ENCODE peak calls at places on chromosomes 2 and 18, in five cellular contexts. G is kidney; X is tibial artery; V is CD8-positive, alpha-beta T cell; W is cardiac muscle cell. E is an unnamed sample.

GRCh38 chr2:217090024-217090473 is 230.2 kb upstream of the TNP1 start:
- DNase-seq in G (no peak), X (no peak), V (no peak), W (no peak), E (peak; percentile 54)

GRCh38 chr2:119282966-119283511 is 59.4 kb downstream of the STEAP3 start:
- DNase-seq in G (no peak), X (no peak), V (no peak), W (no peak), E (peak; percentile 8)

GRCh38 chr2:28516950-28517349 is 21.1 kb downstream of the PLB1 start:
- DNase-seq in G (no peak), X (no peak), V (no peak), W (no peak), E (no peak)

GRCh38 chr18:63559567-63560491 is 17.7 kb downstream of the SERPINB12 start:
- DNase-seq in G (no peak), X (no peak), V (no peak), W (no peak), E (no peak)

GRCh38 chr2:173523497-173523896 is 168.8 kb downstream of the CDCA7 start:
- DNase-seq in G (no peak), X (no peak), V (no peak), W (peak; percentile 71), E (no peak)

GRCh38 chr2:159249955-159250723 is 36.4 kb downstream of the WDSUB1 start:
- DNase-seq in G (no peak), X (peak; percentile 87), V (no peak), W (no peak), E (peak; percentile 33)

GRCh38 chr2:69242651-69243051 is 144.4 kb downstream of the GFPT1 start:
- DNase-seq in G (no peak), X (no peak), V (no peak), W (no peak), E (no peak)

GRCh38 chr18:24773101-24773500 is 312.7 kb downstream of the HRH4 start:
- DNase-seq in G (no peak), X (no peak), V (no peak), W (no peak), E (no peak)

GRCh38 chr2:159922563-159922962 is 124.6 kb upstream of the CD302 start:
- DNase-seq in G (no peak), X (no peak), V (no peak), W (no peak), E (peak; percentile 46)

GRCh38 chr2:188813846-188814245 is 160.3 kb upstream of the COL3A1 start:
- DNase-seq in G (no peak), X (no peak), V (no peak), W (no peak), E (no peak)

GRCh38 chr2:240644859-240645301 is 19.6 kb downstream of the GPR35 start:
- DNase-seq in G (no peak), X (peak; percentile 58), V (no peak), W (no peak), E (peak; percentile 15)

GRCh38 chr2:134401081-134401497 is 147.2 kb downstream of the MGAT5 start:
- DNase-seq in G (no peak), X (peak; percentile 74), V (no peak), W (no peak), E (no peak)

GRCh38 chr2:203396667-203397066 is 68.5 kb downstream of the ABI2 start:
- DNase-seq in G (no peak), X (no peak), V (no peak), W (peak; percentile 7), E (no peak)

GRCh38 chr2:70192516-70192915 is 1.7 kb upstream of the C2orf42 start:
- DNase-seq in G (no peak), X (no peak), V (no peak), W (no peak), E (no peak)

GRCh38 chr18:26547302-26548143 is 830 bp downstream of the KCTD1 start:
- DNase-seq in G (peak; percentile 90), X (peak; percentile 76), V (peak; percentile 22), W (peak; percentile 86), E (peak; percentile 85)
- TF ChIP-seq CTCF in G (peak; percentile 40), X (peak; percentile 33), V (no peak), W (peak; percentile 61), E (peak; percentile 57)

GRCh38 chr2:60439219-60439974 is 114.1 kb downstream of the BCL11A start:
- DNase-seq in G (peak; percentile 78), X (no peak), V (no peak), W (peak; percentile 37), E (peak; percentile 89)
- TF ChIP-seq CTCF in G (peak; percentile 8), X (no peak), V (no peak), W (peak; percentile 57), E (peak; percentile 63)

DNA sequence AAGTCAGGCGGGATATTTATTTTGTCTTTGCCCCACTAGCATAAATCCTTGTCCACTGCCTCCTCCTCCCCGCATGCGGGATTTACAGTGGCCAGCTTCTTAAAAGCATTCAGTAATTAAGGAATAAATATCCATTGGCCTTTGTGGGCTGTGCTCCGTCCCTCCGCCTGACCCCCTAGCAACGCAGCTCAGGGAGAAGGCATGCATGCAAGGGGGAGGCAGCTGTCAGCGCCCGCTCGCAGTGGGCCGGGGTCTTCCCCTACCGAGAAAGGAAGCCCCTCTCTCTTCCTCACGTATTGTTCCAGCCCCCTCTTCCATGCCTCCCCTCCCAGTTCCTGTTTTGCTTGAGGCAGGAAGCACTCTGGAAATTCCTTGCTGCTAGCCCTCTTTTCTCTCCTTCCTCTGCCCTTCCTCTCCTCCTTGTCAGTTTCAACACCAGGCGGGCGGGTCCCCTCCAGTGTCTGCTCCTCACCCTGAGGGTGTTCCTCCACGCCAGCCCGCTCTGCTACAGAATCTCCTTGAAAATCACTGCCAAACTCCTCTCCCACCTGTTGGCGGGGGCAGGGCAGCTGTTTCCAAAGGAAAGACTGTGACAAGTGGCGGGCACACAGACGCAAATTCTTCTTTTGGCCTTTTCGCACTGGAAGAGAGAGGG is 60.1 kb downstream of the GBX2 start:
- DNase-seq in G (no peak), X (no peak), V (no peak), W (no peak), E (no peak)
- TF ChIP-seq CTCF in G (no peak), X (no peak), V (no peak), W (no peak), E (no peak)

GRCh38 chr2:3188405-3188946 is 189.1 kb downstream of the EIPR1 start:
- DNase-seq in G (peak; percentile 64), X (no peak), V (no peak), W (no peak), E (no peak)
- TF ChIP-seq CTCF in G (no peak), X (no peak), V (no peak), W (no peak), E (no peak)

GRCh38 chr18:46393230-46393629 is 263.8 kb downstream of the LOXHD1 start:
- DNase-seq in G (peak; percentile 52), X (no peak), V (no peak), W (peak; percentile 65), E (peak; percentile 37)
- TF ChIP-seq CTCF in G (no peak), X (no peak), V (no peak), W (peak; percentile 16), E (no peak)

DNA sequence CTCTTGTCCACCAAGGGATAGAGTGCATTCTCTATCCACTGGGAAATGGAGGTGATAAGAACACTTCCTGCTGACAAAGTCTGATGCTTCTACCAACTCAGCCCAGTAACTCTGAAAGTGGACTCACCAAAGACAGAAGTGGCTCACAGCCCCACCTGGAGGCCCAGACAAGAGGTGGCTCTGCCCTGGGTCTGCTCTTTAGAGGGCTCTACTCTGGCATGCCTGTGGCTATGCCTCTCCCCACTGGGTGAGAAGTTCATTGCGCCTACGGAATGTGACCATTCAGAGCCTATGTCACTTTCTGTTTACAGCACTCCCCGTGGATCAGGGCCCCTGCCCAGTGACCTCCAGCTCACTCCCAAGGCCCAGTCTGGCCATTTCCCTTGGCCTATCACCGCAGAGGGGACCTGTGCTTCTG is 13.5 kb upstream of the XDH start:
- DNase-seq in G (no peak), X (no peak), V (no peak), W (no peak), E (no peak)
- TF ChIP-seq CTCF in G (no peak), X (no peak), V (no peak), W (peak; percentile 30), E (no peak)

DNA sequence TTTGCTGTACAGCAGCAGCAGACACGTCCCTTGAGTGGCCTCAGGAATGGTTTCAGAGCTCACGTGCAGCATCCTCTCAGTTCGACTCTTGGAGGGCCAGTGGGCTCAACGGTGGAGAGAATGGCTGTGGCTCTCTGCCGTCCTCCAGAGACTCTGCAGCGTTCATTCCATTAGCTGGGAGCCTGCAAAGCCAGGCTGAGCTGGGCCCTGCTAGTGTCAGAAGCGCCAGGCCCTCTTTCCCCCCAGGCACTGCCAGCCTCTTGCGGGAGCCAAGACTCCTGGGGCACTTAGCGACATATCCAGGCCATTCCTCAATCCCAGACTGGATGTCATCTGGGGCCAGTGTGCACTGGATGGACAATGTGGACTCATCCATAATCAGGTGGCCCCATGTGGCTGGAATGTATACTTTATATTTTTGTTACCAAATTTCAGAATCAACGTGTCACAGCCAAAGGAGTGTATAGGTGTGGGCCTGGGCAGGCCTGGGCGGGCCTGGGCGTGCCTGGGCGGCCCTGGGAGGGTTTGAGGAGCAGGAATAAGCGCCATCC is 125.1 kb upstream of the EPAS1 start:
- DNase-seq in G (peak; percentile 26), X (no peak), V (no peak), W (no peak), E (no peak)
- TF ChIP-seq CTCF in G (no peak), X (no peak), V (no peak), W (no peak), E (no peak)

GRCh38 chr2:75241696-75242095 is 42.4 kb upstream of the TACR1 start:
- DNase-seq in G (no peak), X (no peak), V (no peak), W (no peak), E (no peak)
- TF ChIP-seq CTCF in G (no peak), X (no peak), V (no peak), W (peak; percentile 25), E (peak; percentile 28)

GRCh38 chr2:133314761-133315160 is 253.5 kb downstream of the NCKAP5 start:
- DNase-seq in G (no peak), X (no peak), V (no peak), W (no peak), E (no peak)
- TF ChIP-seq CTCF in G (no peak), X (no peak), V (no peak), W (no peak), E (no peak)

E was measured in GM10248.